ENCODE peak calls at places on chromosome 18, in nine cellular contexts. One of them, this sample, is unnamed.

GRCh38 chr18:55100817-55101457 is 141.7 kb upstream of the CCDC68 start:
- DNase-seq in endothelial cell of umbilical vein: peak; percentile 64
- DNase-seq in Caco-2: peak; percentile 9
- DNase-seq in CD4-positive, alpha-beta T cell: no peak
- DNase-seq in stomach: no peak
- DNase-seq in right cardiac atrium: no peak
- DNase-seq in SJSA1: no peak
- DNase-seq in IMR-90: peak; percentile 54
- DNase-seq in Peyer's patch: no peak
- DNase-seq in this sample: no peak

GRCh38 chr18:67010916-67011315 is 407.0 kb upstream of the CDH19 start:
- DNase-seq in stomach: no peak
- DNase-seq in Caco-2: no peak
- DNase-seq in right cardiac atrium: no peak
- DNase-seq in CD4-positive, alpha-beta T cell: no peak
- DNase-seq in endothelial cell of umbilical vein: peak; percentile 44
- DNase-seq in SJSA1: no peak
- DNase-seq in IMR-90: no peak
- DNase-seq in Peyer's patch: no peak
- DNase-seq in this sample: no peak

GRCh38 chr18:36736094-36736493 is 92.7 kb downstream of the TPGS2 start:
- DNase-seq in stomach: no peak
- DNase-seq in SJSA1: no peak
- DNase-seq in Peyer's patch: no peak
- DNase-seq in right cardiac atrium: no peak
- DNase-seq in CD4-positive, alpha-beta T cell: no peak
- DNase-seq in IMR-90: no peak
- DNase-seq in Caco-2: no peak
- DNase-seq in endothelial cell of umbilical vein: no peak
- DNase-seq in this sample: no peak

GRCh38 chr18:32296851-32297250 is 107.0 kb downstream of the MEP1B start:
- DNase-seq in Peyer's patch: no peak
- DNase-seq in CD4-positive, alpha-beta T cell: no peak
- DNase-seq in Caco-2: no peak
- DNase-seq in right cardiac atrium: no peak
- DNase-seq in endothelial cell of umbilical vein: no peak
- DNase-seq in stomach: no peak
- DNase-seq in IMR-90: no peak
- DNase-seq in SJSA1: no peak
- DNase-seq in this sample: no peak

GRCh38 chr18:47736376-47737140 is 193.9 kb downstream of the SMAD2 start:
- DNase-seq in Peyer's patch: no peak
- DNase-seq in stomach: peak; percentile 10
- DNase-seq in IMR-90: no peak
- DNase-seq in Caco-2: no peak
- DNase-seq in right cardiac atrium: no peak
- DNase-seq in endothelial cell of umbilical vein: no peak
- DNase-seq in SJSA1: no peak
- DNase-seq in CD4-positive, alpha-beta T cell: no peak
- DNase-seq in this sample: no peak

GRCh38 chr18:34978953-34979608 is 62.1 kb upstream of the MAPRE2 start:
- DNase-seq in stomach: peak; percentile 72
- DNase-seq in endothelial cell of umbilical vein: peak; percentile 99
- DNase-seq in Caco-2: peak; percentile 47
- DNase-seq in IMR-90: peak; percentile 95
- DNase-seq in CD4-positive, alpha-beta T cell: peak; percentile 59
- DNase-seq in SJSA1: peak; percentile 94
- DNase-seq in right cardiac atrium: peak; percentile 66
- DNase-seq in Peyer's patch: peak; percentile 70
- DNase-seq in this sample: peak; percentile 68

GRCh38 chr18:8895987-8896619 is 190.7 kb downstream of the MTCL1 start:
- DNase-seq in endothelial cell of umbilical vein: no peak
- DNase-seq in Caco-2: no peak
- DNase-seq in IMR-90: peak; percentile 88
- DNase-seq in SJSA1: no peak
- DNase-seq in right cardiac atrium: no peak
- DNase-seq in stomach: no peak
- DNase-seq in Peyer's patch: no peak
- DNase-seq in CD4-positive, alpha-beta T cell: no peak
- DNase-seq in this sample: no peak

GRCh38 chr18:10805587-10806088 is 279.8 kb downstream of the NAPG start:
- DNase-seq in stomach: no peak
- DNase-seq in right cardiac atrium: no peak
- DNase-seq in IMR-90: no peak
- DNase-seq in Caco-2: no peak
- DNase-seq in endothelial cell of umbilical vein: no peak
- DNase-seq in Peyer's patch: no peak
- DNase-seq in SJSA1: no peak
- DNase-seq in CD4-positive, alpha-beta T cell: no peak
- DNase-seq in this sample: no peak

GRCh38 chr18:56770097-56770496 is 118.9 kb downstream of the WDR7 start:
- DNase-seq in endothelial cell of umbilical vein: no peak
- DNase-seq in Caco-2: no peak
- DNase-seq in SJSA1: no peak
- DNase-seq in IMR-90: no peak
- DNase-seq in Peyer's patch: no peak
- DNase-seq in stomach: no peak
- DNase-seq in right cardiac atrium: no peak
- DNase-seq in CD4-positive, alpha-beta T cell: no peak
- DNase-seq in this sample: no peak

GRCh38 chr18:62536005-62536404 is 13.2 kb downstream of the ZCCHC2 start:
- DNase-seq in SJSA1: no peak
- DNase-seq in right cardiac atrium: no peak
- DNase-seq in Caco-2: no peak
- DNase-seq in stomach: no peak
- DNase-seq in CD4-positive, alpha-beta T cell: no peak
- DNase-seq in endothelial cell of umbilical vein: no peak
- DNase-seq in IMR-90: no peak
- DNase-seq in Peyer's patch: no peak
- DNase-seq in this sample: no peak
- H3K27me3 ChIP-seq in SJSA1: no peaks in the 10 kb centered on the region
- H3K27me3 ChIP-seq in right cardiac atrium: no peaks in the 10 kb centered on the region
- H3K27me3 ChIP-seq in Caco-2: no peaks in the 10 kb centered on the region
- H3K27me3 ChIP-seq in stomach: no peaks in the 10 kb centered on the region
- H3K27me3 ChIP-seq in CD4-positive, alpha-beta T cell: no peaks in the 10 kb centered on the region
- H3K27me3 ChIP-seq in endothelial cell of umbilical vein: no peaks in the 10 kb centered on the region
- H3K27me3 ChIP-seq in IMR-90: no peaks in the 10 kb centered on the region
- H3K27me3 ChIP-seq in Peyer's patch: no peaks in the 10 kb centered on the region
- H3K27me3 ChIP-seq in this sample: no peaks in the 10 kb centered on the region

DNA sequence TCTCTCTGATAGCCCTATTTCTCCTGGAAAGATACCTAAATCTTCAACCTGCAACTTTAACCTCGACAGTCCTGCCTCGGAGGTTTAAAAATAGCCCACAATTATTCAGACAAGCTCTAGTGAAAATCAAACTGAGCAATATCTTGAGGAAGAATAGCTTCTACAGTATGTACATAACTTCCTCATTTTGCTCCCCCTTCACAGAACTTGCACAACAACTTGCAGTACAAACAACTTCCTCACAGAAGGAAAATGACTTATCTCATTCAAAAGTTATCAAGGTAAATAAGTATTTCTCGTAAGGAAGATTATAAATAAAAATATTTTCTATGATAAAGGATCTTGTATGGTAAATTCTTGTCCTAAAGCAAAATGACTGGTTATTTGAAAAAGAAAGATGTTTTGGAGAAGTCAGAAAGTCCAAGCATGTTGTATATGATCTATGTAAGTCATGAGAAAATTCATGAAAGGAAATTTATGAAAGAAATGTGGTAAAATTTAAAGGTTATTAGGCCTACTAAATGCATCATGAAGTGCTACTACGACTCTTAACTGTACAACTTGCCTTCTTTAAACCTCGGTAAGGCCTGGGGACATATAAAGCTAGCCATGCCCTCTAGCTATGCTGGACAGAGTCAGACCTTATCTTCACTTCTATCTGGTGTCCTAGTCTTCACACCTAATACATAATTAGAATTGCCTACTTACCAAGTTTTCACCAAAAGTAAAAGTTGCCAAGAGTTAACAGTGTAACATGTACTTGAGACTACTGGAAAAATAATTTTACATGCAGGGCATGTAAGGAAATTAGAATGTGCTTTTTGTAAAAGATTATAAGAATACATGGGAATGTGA is 394.5 kb downstream of the DLGAP1 start:
- DNase-seq in right cardiac atrium: no peak
- DNase-seq in endothelial cell of umbilical vein: no peak
- DNase-seq in Caco-2: no peak
- DNase-seq in IMR-90: no peak
- DNase-seq in CD4-positive, alpha-beta T cell: no peak
- DNase-seq in Peyer's patch: no peak
- DNase-seq in SJSA1: no peak
- DNase-seq in stomach: no peak
- DNase-seq in this sample: no peak
- H3K9me3 ChIP-seq in right cardiac atrium: no peaks in the 10 kb centered on the region
- H3K9me3 ChIP-seq in endothelial cell of umbilical vein: no peaks in the 10 kb centered on the region
- H3K9me3 ChIP-seq in Caco-2: peaks cover 20% of the 10 kb centered on the region
- H3K9me3 ChIP-seq in IMR-90: peaks cover 10% of the 10 kb centered on the region
- H3K9me3 ChIP-seq in CD4-positive, alpha-beta T cell: peaks cover under 1% of the 10 kb centered on the region
- H3K9me3 ChIP-seq in Peyer's patch: no peaks in the 10 kb centered on the region
- H3K9me3 ChIP-seq in SJSA1: no peaks in the 10 kb centered on the region
- H3K9me3 ChIP-seq in stomach: peaks cover 28% of the 10 kb centered on the region
- H3K9me3 ChIP-seq in this sample: peaks cover 8% of the 10 kb centered on the region

GRCh38 chr18:79548986-79549637 is 130.5 kb upstream of the CTDP1 start:
- DNase-seq in endothelial cell of umbilical vein: no peak
- DNase-seq in IMR-90: no peak
- DNase-seq in right cardiac atrium: peak; percentile 57
- DNase-seq in Peyer's patch: peak; percentile 42
- DNase-seq in SJSA1: no peak
- DNase-seq in CD4-positive, alpha-beta T cell: no peak
- DNase-seq in stomach: peak; percentile 15
- DNase-seq in Caco-2: no peak
- DNase-seq in this sample: no peak

GRCh38 chr18:79548621-79548985 is 131.0 kb upstream of the CTDP1 start:
- DNase-seq in SJSA1: no peak
- DNase-seq in Caco-2: no peak
- DNase-seq in IMR-90: no peak
- DNase-seq in stomach: peak; percentile 20
- DNase-seq in CD4-positive, alpha-beta T cell: no peak
- DNase-seq in endothelial cell of umbilical vein: no peak
- DNase-seq in right cardiac atrium: peak; percentile 26
- DNase-seq in Peyer's patch: no peak
- DNase-seq in this sample: peak; percentile 53

GRCh38 chr18:79546781-79547272 is 132.8 kb upstream of the CTDP1 start:
- DNase-seq in right cardiac atrium: peak; percentile 35
- DNase-seq in CD4-positive, alpha-beta T cell: no peak
- DNase-seq in SJSA1: peak; percentile 81
- DNase-seq in stomach: peak; percentile 16
- DNase-seq in Caco-2: no peak
- DNase-seq in Peyer's patch: peak; percentile 38
- DNase-seq in endothelial cell of umbilical vein: no peak
- DNase-seq in IMR-90: no peak
- DNase-seq in this sample: peak; percentile 57

GRCh38 chr18:79548077-79548450 is 131.5 kb upstream of the CTDP1 start:
- DNase-seq in stomach: peak; percentile 11
- DNase-seq in IMR-90: no peak
- DNase-seq in Peyer's patch: peak; percentile 37
- DNase-seq in endothelial cell of umbilical vein: no peak
- DNase-seq in Caco-2: no peak
- DNase-seq in CD4-positive, alpha-beta T cell: no peak
- DNase-seq in SJSA1: no peak
- DNase-seq in right cardiac atrium: peak; percentile 55
- DNase-seq in this sample: peak; percentile 60

DNA sequence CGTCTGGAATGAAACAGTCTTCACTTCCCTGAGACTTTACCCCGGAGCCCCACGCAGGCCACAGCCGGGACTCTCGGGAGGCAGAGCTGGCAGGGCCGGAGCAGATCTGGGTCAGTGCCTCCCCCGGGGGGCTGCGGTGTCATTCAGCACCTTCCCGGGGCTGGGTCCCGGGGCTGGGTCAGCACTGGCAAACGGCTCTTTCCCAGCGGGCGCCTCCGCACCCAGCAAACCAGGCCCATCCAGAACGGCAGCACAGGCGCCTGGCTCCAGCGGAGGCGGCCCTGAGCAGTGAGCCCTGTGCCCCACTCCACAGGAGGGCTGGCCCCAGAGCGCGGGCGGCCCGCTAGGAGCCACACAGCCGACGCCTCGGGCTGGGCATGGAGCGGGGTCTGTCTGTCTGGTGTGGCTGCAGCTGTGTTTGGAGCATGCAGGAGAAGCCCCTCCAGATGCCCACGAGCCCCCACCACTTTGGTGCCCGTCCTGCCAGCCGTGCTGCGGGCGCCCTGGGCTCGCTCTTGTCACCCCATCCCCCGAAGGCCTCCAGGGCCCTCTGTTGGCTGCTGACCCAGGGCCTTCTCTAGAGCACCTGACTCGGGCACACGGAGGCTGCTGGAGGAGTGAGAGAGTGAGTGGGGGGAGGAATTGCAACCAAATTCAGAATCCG is 132.1 kb upstream of the CTDP1 start:
- DNase-seq in right cardiac atrium: peak; percentile 47
- DNase-seq in Caco-2: no peak
- DNase-seq in IMR-90: no peak
- DNase-seq in endothelial cell of umbilical vein: no peak
- DNase-seq in SJSA1: no peak
- DNase-seq in Peyer's patch: peak; percentile 36
- DNase-seq in CD4-positive, alpha-beta T cell: no peak
- DNase-seq in stomach: peak; percentile 20
- DNase-seq in this sample: peak; percentile 49
- H3K27me3 ChIP-seq in right cardiac atrium: no peaks in the 10 kb centered on the region
- H3K27me3 ChIP-seq in Caco-2: no peaks in the 10 kb centered on the region
- H3K27me3 ChIP-seq in IMR-90: peaks cover 18% of the 10 kb centered on the region
- H3K27me3 ChIP-seq in endothelial cell of umbilical vein: no peaks in the 10 kb centered on the region
- H3K27me3 ChIP-seq in SJSA1: no peaks in the 10 kb centered on the region
- H3K27me3 ChIP-seq in Peyer's patch: no peaks in the 10 kb centered on the region
- H3K27me3 ChIP-seq in CD4-positive, alpha-beta T cell: no peaks in the 10 kb centered on the region
- H3K27me3 ChIP-seq in stomach: peaks cover 9% of the 10 kb centered on the region
- H3K27me3 ChIP-seq in this sample: peaks cover 17% of the 10 kb centered on the region

GRCh38 chr18:4871197-4871596 is 325.9 kb downstream of the AKAIN1 start:
- DNase-seq in SJSA1: no peak
- DNase-seq in endothelial cell of umbilical vein: no peak
- DNase-seq in IMR-90: no peak
- DNase-seq in stomach: no peak
- DNase-seq in Caco-2: no peak
- DNase-seq in right cardiac atrium: no peak
- DNase-seq in Peyer's patch: no peak
- DNase-seq in CD4-positive, alpha-beta T cell: no peak
- DNase-seq in this sample: no peak

GRCh38 chr18:4869101-4869500 is 328.0 kb downstream of the AKAIN1 start:
- DNase-seq in Peyer's patch: no peak
- DNase-seq in endothelial cell of umbilical vein: no peak
- DNase-seq in IMR-90: no peak
- DNase-seq in Caco-2: no peak
- DNase-seq in SJSA1: no peak
- DNase-seq in CD4-positive, alpha-beta T cell: no peak
- DNase-seq in stomach: no peak
- DNase-seq in right cardiac atrium: no peak
- DNase-seq in this sample: no peak

DNA sequence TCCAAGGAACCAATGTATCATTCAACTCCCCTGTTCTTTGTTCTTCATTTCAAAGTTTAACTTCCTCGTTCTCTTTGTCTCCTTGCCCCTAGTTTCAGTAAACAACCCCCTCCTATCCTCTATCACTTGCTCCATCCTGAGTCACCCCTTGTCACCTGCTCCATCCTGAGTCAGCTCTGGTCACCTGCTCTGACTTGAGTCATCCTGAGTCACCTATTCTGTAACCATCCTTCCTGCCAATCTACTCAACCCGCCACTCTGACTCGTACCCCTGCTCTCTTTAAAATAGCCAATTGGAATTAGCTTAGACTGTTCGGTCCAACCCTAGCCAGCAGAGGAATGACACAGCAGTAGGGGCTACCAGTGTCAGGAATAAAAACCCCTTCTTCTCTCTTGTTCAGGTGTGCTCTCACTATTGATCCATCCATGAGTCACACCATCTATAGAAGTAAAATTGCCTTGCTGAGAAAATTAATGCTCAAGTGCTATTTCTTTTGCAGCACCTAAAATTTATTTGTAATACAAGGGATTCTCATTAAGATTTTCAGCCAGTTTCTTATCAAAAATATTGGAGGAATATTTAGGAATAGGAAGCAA is 326.8 kb downstream of the AKAIN1 start:
- DNase-seq in Peyer's patch: no peak
- DNase-seq in right cardiac atrium: no peak
- DNase-seq in IMR-90: no peak
- DNase-seq in SJSA1: no peak
- DNase-seq in Caco-2: no peak
- DNase-seq in stomach: no peak
- DNase-seq in endothelial cell of umbilical vein: no peak
- DNase-seq in CD4-positive, alpha-beta T cell: no peak
- DNase-seq in this sample: no peak
- H3K9me3 ChIP-seq in Peyer's patch: no peaks in the 10 kb centered on the region
- H3K9me3 ChIP-seq in right cardiac atrium: no peaks in the 10 kb centered on the region
- H3K9me3 ChIP-seq in IMR-90: peaks cover 6% of the 10 kb centered on the region
- H3K9me3 ChIP-seq in SJSA1: no peaks in the 10 kb centered on the region
- H3K9me3 ChIP-seq in Caco-2: no peaks in the 10 kb centered on the region
- H3K9me3 ChIP-seq in stomach: peaks cover 29% of the 10 kb centered on the region
- H3K9me3 ChIP-seq in endothelial cell of umbilical vein: no peaks in the 10 kb centered on the region
- H3K9me3 ChIP-seq in CD4-positive, alpha-beta T cell: peaks cover 11% of the 10 kb centered on the region
- H3K9me3 ChIP-seq in this sample: peaks cover 3% of the 10 kb centered on the region

This sample was measured in upper lobe of right lung.